ENCODE peak calls at places on chromosome 19, in six cellular contexts. N is A549, R is GM12878, X is K562, K is endothelial cell of umbilical vein, M is HepG2. D is an unnamed sample.
A peak's percentile ranks its signal among the peaks of the same experiment; 100 is the strongest.

GRCh38 chr19:23817519-23817918 is 58.8 kb upstream of the ZNF681 start:
- DNase-seq in M (peak; percentile 22), X (peak; percentile 37), R (no peak), N (peak; percentile 52), K (no peak), D (peak; percentile 68)

GRCh38 chr19:41997121-41997850 is 3.3 kb upstream of the ATP1A3 start:
- DNase-seq in M (no peak), K (no peak), N (peak; percentile 69), X (peak; percentile 74), R (no peak), D (peak; percentile 48)

GRCh38 chr19:41064974-41065569 is 23.2 kb upstream of the CYP2A13 start:
- DNase-seq in K (peak; percentile 32), N (peak; percentile 69), R (no peak), M (no peak), X (peak; percentile 67), D (no peak)

GRCh38 chr19:51971624-51972023 is 15.0 kb downstream of the ZNF350 start:
- DNase-seq in X (no peak), R (no peak), N (peak; percentile 66), M (no peak), K (peak; percentile 11), D (peak; percentile 37)

GRCh38 chr19:5515737-5516136 is 52.0 kb downstream of the TINCR start:
- DNase-seq in K (no peak), X (no peak), N (peak; percentile 17), M (no peak), R (no peak), D (peak; percentile 18)

GRCh38 chr19:54577334-54577733 is 3.7 kb downstream of the LILRA2 start:
- DNase-seq in M (no peak), X (no peak), N (no peak), K (no peak), R (no peak), D (no peak)

GRCh38 chr19:7635670-7636069 is 1.2 kb upstream of the STXBP2 start:
- DNase-seq in K (no peak), M (no peak), X (no peak), R (no peak), N (no peak), D (no peak)

GRCh38 chr19:10850631-10851030 is 2.4 kb downstream of the C19orf38 start:
- DNase-seq in X (no peak), M (no peak), N (no peak), K (no peak), R (no peak), D (no peak)

GRCh38 chr19:46660008-46660517 is 919 bp downstream of the DACT3 start:
- DNase-seq in M (no peak), R (no peak), N (peak; percentile 54), X (peak; percentile 41), K (no peak), D (peak; percentile 62)

GRCh38 chr19:53157601-53158000 is 1.3 kb downstream of the ZNF347 start:
- DNase-seq in N (no peak), R (no peak), M (no peak), X (no peak), K (no peak), D (no peak)

GRCh38 chr19:45159971-45160324 is 834 bp downstream of the NKPD1 start:
- DNase-seq in N (no peak), R (no peak), M (no peak), X (no peak), K (no peak), D (no peak)

GRCh38 chr19:42250666-42251531 is 4.0 kb downstream of the ERF start:
- DNase-seq in R (no peak), N (no peak), M (no peak), X (no peak), K (peak; percentile 39), D (no peak)

GRCh38 chr19:30222428-30222873 is 149.7 kb upstream of the ZNF536 start:
- DNase-seq in M (no peak), R (no peak), X (peak; percentile 68), K (no peak), N (no peak), D (no peak)

GRCh38 chr19:17379221-17379631 is 2.1 kb upstream of the PLVAP start:
- DNase-seq in N (no peak), R (no peak), K (peak; percentile 59), M (no peak), X (no peak), D (no peak)

GRCh38 chr19:33497778-33498175 is 23.8 kb downstream of the PEPD start:
- DNase-seq in N (no peak), K (no peak), R (no peak), M (no peak), X (no peak), D (no peak)

GRCh38 chr19:7605490-7606222 is 10.0 kb downstream of the CAMSAP3 start:
- DNase-seq in N (peak; percentile 72), K (peak; percentile 29), X (peak; percentile 96), R (peak; percentile 9), M (peak; percentile 57), D (peak; percentile 82)

GRCh38 chr19:18849838-18850400 is 18.2 kb downstream of the UPF1 start:
- DNase-seq in R (no peak), K (no peak), M (no peak), N (no peak), X (no peak), D (no peak)

GRCh38 chr19:10603873-10604459 is 16.9 kb upstream of the AP1M2 start:
- DNase-seq in M (no peak), X (no peak), N (no peak), K (peak; percentile 79), R (peak; percentile 70), D (peak; percentile 90)

GRCh38 chr19:10069046-10069445 is 17.1 kb upstream of the SHFL start:
- DNase-seq in N (no peak), R (no peak), M (no peak), X (peak; percentile 4), K (no peak), D (no peak)

GRCh38 chr19:16807416-16808274 is 21.6 kb upstream of the SIN3B start:
- DNase-seq in X (no peak), N (no peak), M (no peak), K (no peak), R (no peak), D (no peak)

GRCh38 chr19:45350477-45351058 is 10.0 kb downstream of the KLC3 start:
- DNase-seq in X (no peak), R (no peak), K (no peak), M (no peak), N (no peak), D (no peak)

GRCh38 chr19:45645631-45646344 is 6.6 kb upstream of the EML2 start:
- DNase-seq in N (peak; percentile 95), R (peak; percentile 65), K (peak; percentile 94), X (peak; percentile 97), M (peak; percentile 63), D (peak; percentile 85)

GRCh38 chr19:33429891-33430673 is 56.6 kb downstream of the CEBPG start:
- DNase-seq in R (no peak), K (no peak), M (no peak), N (no peak), X (no peak), D (no peak)

GRCh38 chr19:6971366-6971765 is 49.9 kb downstream of the MBD3L2B start:
- DNase-seq in N (no peak), K (no peak), X (no peak), R (no peak), M (no peak), D (no peak)

GRCh38 chr19:45423589-45424190 is at the start of gene ERCC1:
- DNase-seq in R (peak; percentile 89), K (peak; percentile 94), M (peak; percentile 96), X (peak; percentile 99), N (peak; percentile 98), D (peak; percentile 94)

GRCh38 chr19:35521124-35521743 is 6.9 kb downstream of the SBSN start:
- DNase-seq in X (no peak), M (no peak), N (no peak), K (no peak), R (no peak), D (no peak)

GRCh38 chr19:57362419-57362818 is 932 bp upstream of the TRAPPC2B start:
- DNase-seq in N (no peak), R (no peak), M (no peak), X (no peak), K (no peak), D (no peak)

GRCh38 chr19:47542030-47542475 is 27.2 kb upstream of the NAPA start:
- DNase-seq in X (no peak), N (no peak), K (no peak), M (no peak), R (no peak), D (no peak)

DNA sequence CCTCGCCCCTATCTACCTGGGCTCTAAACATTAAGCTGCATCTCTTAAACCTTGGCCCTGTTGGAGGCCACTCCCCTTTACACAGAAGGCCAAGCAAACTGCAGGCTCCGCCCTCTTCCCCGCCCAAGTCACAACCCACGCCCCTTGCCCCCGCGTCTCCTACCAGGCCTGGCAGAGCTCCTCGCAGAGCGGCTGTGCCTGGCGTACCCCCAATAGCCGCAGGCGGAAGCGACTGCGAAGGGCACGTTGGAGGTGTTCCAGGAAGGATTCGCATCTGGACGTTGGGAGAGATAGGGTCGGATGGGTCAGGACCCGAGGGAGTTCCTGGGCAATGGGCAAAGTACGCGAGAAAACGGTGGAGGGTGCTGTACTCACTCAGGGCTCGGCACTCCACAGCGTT is 5.9 kb downstream of the RTBDN start:
- DNase-seq in M (peak; percentile 40), R (no peak), X (peak; percentile 62), N (no peak), K (no peak), D (no peak)
- TF ChIP-seq POLR2A in M (peak; percentile 36), R (no peak), X (no peak), N (no peak), K (no peak), D (no peak)

GRCh38 chr19:37654525-37654832 is 786 bp downstream of the ZFP30 start:
- DNase-seq in N (no peak), R (no peak), K (peak; percentile 48), M (no peak), X (no peak), D (peak; percentile 63)
- TF ChIP-seq MAX in N (no peak), R (peak; percentile 50), K (no peak), M (no peak), X (no peak), D (no peak)

DNA sequence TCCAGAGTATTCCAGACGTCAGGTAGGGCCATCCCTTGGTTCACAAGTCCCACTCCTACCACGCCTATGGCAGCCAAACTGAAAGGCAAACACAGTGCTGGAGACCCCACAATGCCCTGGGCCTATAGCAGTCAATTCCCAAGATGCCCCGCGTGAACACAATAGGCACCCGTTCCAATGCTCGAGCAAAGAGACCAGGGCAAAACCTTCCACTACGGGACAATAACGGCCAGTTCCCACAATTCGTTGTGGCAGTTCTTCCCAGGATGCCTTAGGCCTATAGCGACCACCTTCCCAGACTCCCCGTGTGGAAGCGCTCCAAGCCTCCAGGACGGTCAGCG is 538 bp downstream of the ZNF428 start:
- DNase-seq in K (peak; percentile 74), R (peak; percentile 30), N (peak; percentile 62), X (peak; percentile 61), M (peak; percentile 79), D (peak; percentile 74)
- TF ChIP-seq MYC in K (no peak), R (no peak), N (no peak), X (no peak), M (no peak), D (no peak)

DNA sequence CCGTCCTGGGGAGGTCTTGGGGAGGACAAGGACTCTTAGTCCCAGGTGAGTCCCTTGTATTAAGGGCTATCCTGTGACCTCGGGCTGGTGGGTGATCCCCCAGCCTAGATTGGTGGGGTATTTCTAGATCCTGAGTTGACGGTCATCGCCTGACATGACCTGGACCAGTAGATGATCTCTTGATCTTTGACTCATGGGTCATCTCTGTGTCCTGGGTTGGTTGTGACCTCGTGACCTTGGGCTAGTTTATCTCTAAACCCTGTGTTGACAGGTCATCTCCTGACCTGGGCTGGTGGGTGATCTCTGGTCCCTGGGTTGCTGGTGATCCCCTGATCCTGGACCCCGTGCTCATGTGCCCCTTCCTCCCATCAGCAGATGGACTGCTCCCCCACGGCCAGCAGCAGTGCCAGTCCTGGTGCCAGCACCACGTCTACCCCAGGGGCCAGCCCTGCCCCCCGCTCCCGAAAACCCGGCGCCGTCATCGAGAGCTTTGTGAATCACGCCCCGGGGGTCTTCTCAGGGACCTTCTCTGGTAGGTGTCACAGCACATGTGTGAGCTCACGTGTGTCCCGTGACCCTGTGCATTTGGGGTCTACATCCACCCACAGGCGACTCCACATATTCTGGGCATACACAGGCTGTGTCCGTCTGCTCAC is 6.3 kb downstream of the MIDN start:
- DNase-seq in N (no peak), R (no peak), M (no peak), K (no peak), X (no peak), D (no peak)
- TF ChIP-seq POLR2A in N (no peak), R (no peak), M (peak; percentile 55), K (peak; percentile 19), X (no peak), D (no peak)

D was measured in NB4.